ENCODE peak calls at places on chromosomes 12 and 14, in six cellular contexts. E is neural crest cell, V is H4, U is SW 1271, N is foreskin fibroblast, F is body of pancreas. K is an unnamed sample.

GRCh38 chr12:1815108-1815507 is 5.3 kb upstream of the LRTM2 start:
- DNase-seq in V (no peak), N (no peak), F (no peak), U (no peak), E (no peak), K (no peak)

GRCh38 chr12:62686938-62687337 is 220.3 kb downstream of the MON2 start:
- DNase-seq in E (no peak), V (no peak), N (peak), F (no peak), U (no peak), K (no peak)

GRCh38 chr12:49967042-49967776 is 5.5 kb downstream of the AQP5 start:
- DNase-seq in V (peak), U (peak), N (peak), E (peak), F (peak), K (peak)

GRCh38 chr14:99574099-99574880 is 29.7 kb downstream of the CCDC85C start:
- DNase-seq in E (no peak), F (peak), V (peak), U (peak), N (peak), K (peak)

GRCh38 chr12:124512667-124513296 is 54.6 kb downstream of the NCOR2 start:
- DNase-seq in E (peak), V (peak), U (peak), F (peak), N (peak), K (peak)

GRCh38 chr14:67722293-67722692 is 20.6 kb downstream of the RDH12 start:
- DNase-seq in U (no peak), V (no peak), E (no peak), F (peak), N (peak), K (peak)

GRCh38 chr12:100913872-100914600 is 119.5 kb downstream of the ANO4 start:
- DNase-seq in U (no peak), V (no peak), F (no peak), N (peak), E (no peak), K (no peak)

GRCh38 chr12:9975614-9976013 is 4.4 kb downstream of the CLEC12A start:
- DNase-seq in N (no peak), V (no peak), F (no peak), E (no peak), U (no peak), K (no peak)

GRCh38 chr14:52741865-52742264 is 11.9 kb downstream of the STYX start:
- DNase-seq in U (no peak), F (no peak), E (no peak), V (no peak), N (no peak), K (no peak)

GRCh38 chr14:20516921-20517320 is 11.6 kb downstream of the RNASE10 start:
- DNase-seq in N (peak), F (no peak), U (no peak), V (no peak), E (no peak), K (no peak)

GRCh38 chr12:2795291-2796186 is 769 bp downstream of the FKBP4 start:
- DNase-seq in U (peak), E (peak), V (peak), N (peak), F (peak), K (peak)

GRCh38 chr12:14845350-14845750 is 2.0 kb upstream of the ART4 start:
- DNase-seq in U (peak), F (peak), E (peak), N (peak), V (peak), K (peak)

GRCh38 chr14:70812124-70812818 is 3.0 kb upstream of the MAP3K9 start:
- DNase-seq in U (no peak), V (no peak), E (no peak), N (no peak), F (no peak), K (no peak)

GRCh38 chr12:88309546-88309945 is 167.4 kb downstream of the TMTC3 start:
- DNase-seq in E (no peak), V (no peak), N (peak), F (no peak), U (no peak), K (no peak)

GRCh38 chr14:104393898-104394605 is 185.5 kb upstream of the C14orf180 start:
- DNase-seq in F (peak), V (no peak), E (no peak), U (no peak), N (no peak), K (peak)

GRCh38 chr14:59776468-59776867 is 94.1 kb downstream of the RTN1 start:
- DNase-seq in U (no peak), N (no peak), F (no peak), E (no peak), V (no peak), K (no peak)

GRCh38 chr12:15729097-15729496 is 60.1 kb downstream of the EPS8 start:
- DNase-seq in U (no peak), V (no peak), N (no peak), E (no peak), F (no peak), K (no peak)

GRCh38 chr14:92039073-92039719 is 663 bp downstream of the TRIP11 start:
- DNase-seq in N (peak), U (peak), F (peak), E (no peak), V (peak), K (peak)

GRCh38 chr12:63804746-63805145 is 25.0 kb downstream of the RXYLT1 start:
- DNase-seq in V (no peak), N (peak), U (no peak), E (no peak), F (no peak), K (no peak)

GRCh38 chr12:71947645-71948105 is 9.0 kb downstream of the TPH2 start:
- DNase-seq in E (peak), U (no peak), V (peak), N (peak), F (peak), K (peak)

GRCh38 chr12:103330672-103331071 is 165.1 kb downstream of the C12orf42 start:
- DNase-seq in F (no peak), U (no peak), V (no peak), E (no peak), N (no peak), K (no peak)

GRCh38 chr12:120457133-120457532 is 10.9 kb downstream of the GATC start:
- DNase-seq in F (no peak), N (peak), V (no peak), E (no peak), U (peak), K (no peak)

GRCh38 chr12:130666645-130667044 is 49.5 kb downstream of the RIMBP2 start:
- DNase-seq in E (no peak), U (no peak), V (no peak), N (no peak), F (no peak), K (no peak)

GRCh38 chr12:122730215-122731014 is at the start of gene HCAR1:
- DNase-seq in V (no peak), E (no peak), N (no peak), F (no peak), U (no peak), K (peak)

GRCh38 chr12:77488041-77488620 is 342.6 kb upstream of the NAV3 start:
- DNase-seq in E (no peak), V (no peak), N (peak), U (no peak), F (no peak), K (no peak)

GRCh38 chr12:107612508-107612907 is 73.1 kb upstream of the PWP1 start:
- DNase-seq in N (peak), F (no peak), U (no peak), V (no peak), E (no peak), K (no peak)

GRCh38 chr12:116381744-116382455 is 104.4 kb upstream of the MED13L start:
- DNase-seq in F (no peak), V (peak), N (peak), E (peak), U (peak), K (no peak)

GRCh38 chr12:96303656-96304055 is 96.6 kb downstream of the CDK17 start:
- DNase-seq in F (no peak), U (no peak), E (no peak), N (no peak), V (no peak), K (no peak)

GRCh38 chr12:69440886-69441285 is 29.3 kb upstream of the FRS2 start:
- DNase-seq in V (no peak), E (no peak), F (no peak), U (no peak), N (no peak), K (no peak)

GRCh38 chr14:101250336-101250947 is 310.9 kb upstream of the DIO3 start:
- DNase-seq in N (no peak), F (peak), U (no peak), V (no peak), E (no peak), K (no peak)

GRCh38 chr12:6141048-6141447 is 16.6 kb upstream of the VWF start:
- DNase-seq in E (no peak), F (no peak), V (no peak), U (no peak), N (peak), K (no peak)

GRCh38 chr12:131893605-131894312 is 663 bp upstream of the ULK1 start:
- DNase-seq in E (no peak), U (no peak), V (no peak), F (no peak), N (peak), K (no peak)

GRCh38 chr12:1252758-1253157 is 261.7 kb downstream of the ERC1 start:
- DNase-seq in F (no peak), U (no peak), V (no peak), E (no peak), N (no peak), K (no peak)